ENCODE peak calls at places on chromosomes 11 and 22, in four cellular contexts. K is AG04450, S is mucosa of descending colon, N is mammary epithelial cell. R is an unnamed sample.

GRCh38 chr11:95531116-95531515 is 258.5 kb downstream of the FAM76B start:
- DNase-seq in K (no peak), S (no peak), N (no peak), R (no peak)

GRCh38 chr22:20456064-20456721 is 18.6 kb upstream of the SCARF2 start:
- DNase-seq in K (peak), S (peak), N (peak), R (peak)

GRCh38 chr22:30873661-30874060 is 94.9 kb downstream of the MORC2 start:
- DNase-seq in K (no peak), S (no peak), N (no peak), R (no peak)

GRCh38 chr22:43014062-43014875 is 680 bp downstream of the PACSIN2 start:
- DNase-seq in K (no peak), S (peak), N (no peak), R (no peak)

GRCh38 chr11:116046127-116046526 is 541.9 kb upstream of the CADM1 start:
- DNase-seq in K (no peak), S (no peak), N (no peak), R (no peak)

GRCh38 chr22:47918276-47918928 is 1156.0 kb downstream of the TBC1D22A start:
- DNase-seq in K (no peak), S (no peak), N (no peak), R (no peak)

GRCh38 chr11:47376543-47377371 is 1.6 kb downstream of the SPI1 start:
- DNase-seq in K (no peak), S (peak), N (no peak), R (no peak)

GRCh38 chr11:47507868-47508594 is 44.9 kb downstream of the CELF1 start:
- DNase-seq in K (no peak), S (no peak), N (no peak), R (no peak)

GRCh38 chr11:117231637-117232021 is 244 bp downstream of the PCSK7 start:
- DNase-seq in K (no peak), S (no peak), N (no peak), R (no peak)

GRCh38 chr11:115242982-115243381 is 261.2 kb downstream of the CADM1 start:
- DNase-seq in K (no peak), S (no peak), N (no peak), R (no peak)

GRCh38 chr11:1628506-1629325 is 859 bp upstream of the KRTAP5-5 start:
- DNase-seq in K (no peak), S (peak), N (no peak), R (no peak)

GRCh38 chr22:46547179-46547882 is 9.9 kb upstream of the CELSR1 start:
- DNase-seq in K (no peak), S (no peak), N (peak), R (peak)

GRCh38 chr22:19596680-19597398 is 72.6 kb upstream of the CLDN5 start:
- DNase-seq in K (no peak), S (no peak), N (no peak), R (no peak)

GRCh38 chr11:122751298-122752070 is 86.8 kb upstream of the CRTAM start:
- DNase-seq in K (no peak), S (no peak), N (peak), R (no peak)

GRCh38 chr11:131656179-131656838 is 285.9 kb downstream of the NTM start:
- DNase-seq in K (no peak), S (no peak), N (no peak), R (no peak)

GRCh38 chr11:116432301-116432700 is 340.5 kb downstream of the BUD13 start:
- DNase-seq in K (no peak), S (no peak), N (no peak), R (no peak)

GRCh38 chr11:12397953-12398352 is 20.6 kb downstream of the PARVA start:
- DNase-seq in K (peak), S (peak), N (no peak), R (no peak)

GRCh38 chr11:119874660-119875238 is 145.7 kb upstream of the NECTIN1 start:
- DNase-seq in K (no peak), S (no peak), N (no peak), R (no peak)

GRCh38 chr22:23119492-23120414 is 22.0 kb downstream of the RSPH14 start:
- DNase-seq in K (no peak), S (no peak), N (no peak), R (no peak)

GRCh38 chr11:26953770-26954392 is 40.0 kb upstream of the FIBIN start:
- DNase-seq in K (no peak), S (no peak), N (peak), R (no peak)

GRCh38 chr11:73059915-73060314 is 82.2 kb downstream of the FCHSD2 start:
- DNase-seq in K (no peak), S (no peak), N (peak), R (no peak)

GRCh38 chr22:40196628-40197027 is 18.9 kb downstream of the TNRC6B start:
- DNase-seq in K (peak), S (no peak), N (peak), R (no peak)

GRCh38 chr22:46360097-46360496 is 24.6 kb downstream of the TRMU start:
- DNase-seq in K (no peak), S (no peak), N (no peak), R (no peak)

GRCh38 chr22:46125816-46126770 is 24.2 kb upstream of the PPARA start:
- DNase-seq in K (no peak), S (peak), N (no peak), R (no peak)

GRCh38 chr22:47178339-47178738 is 415.9 kb downstream of the TBC1D22A start:
- DNase-seq in K (no peak), S (no peak), N (no peak), R (no peak)

GRCh38 chr11:102171101-102171500 is 60.9 kb downstream of the YAP1 start:
- DNase-seq in K (no peak), S (no peak), N (peak), R (peak)

GRCh38 chr11:117851852-117852251 is 24.6 kb downstream of the FXYD6 start:
- DNase-seq in K (no peak), S (no peak), N (no peak), R (no peak)

GRCh38 chr11:33520103-33520502 is 180.5 kb downstream of the C11orf91 start:
- DNase-seq in K (no peak), S (no peak), N (no peak), R (no peak)

GRCh38 chr11:75477614-75477935 is 44.6 kb upstream of the KLHL35 start:
- DNase-seq in K (no peak), S (no peak), N (no peak), R (no peak)

GRCh38 chr11:119942583-119943338 is 195.2 kb downstream of the TRIM29 start:
- DNase-seq in K (no peak), S (no peak), N (no peak), R (no peak)

GRCh38 chr11:4072668-4073285 is 21.8 kb upstream of the RRM1 start:
- DNase-seq in K (peak), S (peak), N (peak), R (no peak)

DNA sequence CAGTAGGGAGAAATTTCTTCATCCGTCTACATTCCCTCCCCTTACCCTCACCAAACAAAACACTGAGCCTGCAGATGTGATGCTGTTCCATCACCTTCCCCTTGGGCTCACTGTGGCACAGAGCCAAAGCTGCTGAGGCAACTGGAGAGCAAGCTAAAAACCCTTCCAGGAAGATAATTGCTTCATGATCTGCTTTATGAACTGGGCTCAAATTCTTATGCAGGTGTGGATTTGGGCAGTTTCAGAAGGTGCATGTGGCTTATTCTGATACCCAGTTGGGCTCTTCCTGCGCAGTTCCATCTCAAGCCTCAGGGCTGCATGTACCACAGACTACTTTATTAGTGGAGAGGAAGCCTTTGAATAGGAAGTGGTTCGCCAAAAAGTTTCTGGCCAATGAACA is 58.3 kb downstream of the AAMDC start:
- DNase-seq in K (peak), S (peak), N (no peak), R (no peak)
- TF ChIP-seq CTCF in K (peak), S (no peak), N (no peak), R (no peak)

GRCh38 chr11:64799256-64799924 is 3.6 kb downstream of the MAP4K2 start:
- DNase-seq in K (no peak), S (no peak), N (no peak), R (no peak)
- H3K4me3 ChIP-seq in K (no peak), S (no peak), N (no peak), R (no peak)

DNA sequence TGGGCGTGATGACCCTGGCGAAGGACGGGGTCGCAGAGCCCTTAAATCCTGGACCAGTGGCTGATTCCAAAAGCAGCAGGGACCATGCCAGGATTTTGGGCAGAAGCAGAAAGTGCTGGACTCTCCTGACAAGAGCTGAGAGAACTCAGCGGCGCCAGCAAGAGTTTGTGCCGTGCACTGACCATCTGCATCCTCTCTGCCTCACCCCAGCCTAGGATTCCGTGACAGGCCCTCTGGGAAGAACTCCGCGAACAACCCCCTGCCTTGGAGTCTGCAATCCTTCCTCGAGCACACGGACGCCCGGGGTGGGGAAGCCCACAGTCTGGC is 623 bp upstream of the NDUFV1 start:
- DNase-seq in K (no peak), S (no peak), N (no peak), R (no peak)
- TF ChIP-seq CTCF in K (no peak), S (no peak), N (no peak), R (no peak)

DNA sequence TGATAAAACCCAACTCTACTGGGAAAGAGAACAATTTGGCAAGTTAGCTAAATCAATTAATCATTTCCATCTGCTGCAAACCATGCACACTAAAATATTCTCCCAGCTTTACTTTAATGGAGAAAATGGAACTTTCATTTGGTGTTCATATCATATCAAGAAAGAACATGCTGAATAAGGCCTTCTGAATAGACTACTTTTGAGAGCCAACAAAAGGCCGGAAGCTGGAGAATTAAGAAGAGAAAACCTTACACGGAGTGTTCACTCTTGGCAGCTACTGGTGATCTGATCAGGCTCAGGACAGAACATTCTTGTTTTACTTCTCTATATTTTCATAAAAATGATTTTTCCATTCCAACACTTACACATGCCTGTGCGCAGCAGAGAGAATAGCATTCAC is 165.3 kb downstream of the TTC28 start:
- DNase-seq in K (no peak), S (no peak), N (no peak), R (no peak)
- H3K4me3 ChIP-seq in K (no peak), S (no peak), N (no peak), R (no peak)

DNA sequence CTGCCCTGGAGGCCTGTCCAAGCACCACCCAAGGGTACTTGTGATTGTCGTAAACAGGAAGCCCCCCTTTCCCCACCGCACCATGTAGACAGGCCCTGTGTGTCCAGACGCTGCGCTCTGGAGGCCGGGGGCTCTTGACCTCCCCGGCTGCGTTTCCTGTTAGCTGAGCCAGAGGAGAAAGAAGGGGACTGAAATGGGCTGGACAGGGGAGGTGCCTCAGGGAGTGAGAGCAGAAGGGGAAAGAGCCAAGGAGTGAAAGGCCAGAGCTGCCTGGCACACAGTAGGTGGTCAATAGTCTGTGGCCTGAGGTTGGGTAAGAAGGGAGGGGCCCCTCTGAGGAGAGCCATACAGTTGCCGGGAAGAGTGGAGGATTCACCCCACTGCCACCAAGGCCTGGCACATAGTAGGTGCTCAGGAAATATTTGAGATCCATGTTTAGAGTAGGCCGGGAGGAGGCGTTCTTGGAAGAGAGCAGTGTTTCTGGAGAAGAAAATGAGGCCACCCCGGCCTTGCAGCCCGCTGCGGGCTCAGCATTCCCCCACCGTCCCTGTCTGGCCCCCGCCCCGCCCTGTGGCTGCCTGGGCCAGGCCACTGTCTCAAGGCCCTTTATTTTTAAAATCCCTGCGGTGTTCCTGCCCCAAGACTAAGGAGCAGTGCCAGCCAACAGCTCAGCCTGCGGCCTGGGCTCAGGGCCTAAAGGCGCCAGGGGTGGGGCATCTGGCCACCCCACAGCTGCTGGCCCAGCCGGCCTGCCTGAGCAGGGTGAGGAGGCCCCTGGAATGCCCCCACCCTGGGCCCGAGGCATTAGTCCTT is 13.6 kb upstream of the CDC42EP1 start:
- DNase-seq in K (no peak), S (peak), N (no peak), R (no peak)
- TF ChIP-seq CTCF in K (peak), S (no peak), N (no peak), R (no peak)

GRCh38 chr11:65116370-65117205 is 913 bp downstream of the ZNHIT2 start:
- DNase-seq in K (peak), S (peak), N (peak), R (no peak)

GRCh38 chr11:65117206-65118096 is at the start of gene ZNHIT2:
- DNase-seq in K (peak), S (peak), N (peak), R (peak)

GRCh38 chr11:65120831-65121230 is 1.1 kb downstream of the FAU start:
- DNase-seq in K (no peak), S (no peak), N (no peak), R (no peak)

GRCh38 chr11:65119670-65119995 is 2.1 kb upstream of the ZNHIT2 start:
- DNase-seq in K (no peak), S (no peak), N (no peak), R (no peak)

GRCh38 chr11:65118097-65118837 is 766 bp upstream of the ZNHIT2 start:
- DNase-seq in K (no peak), S (no peak), N (no peak), R (no peak)
- H3K4me3 ChIP-seq in K (no peak), S (no peak), N (no peak), R (no peak)

GRCh38 chr22:50191041-50191740 is 5.5 kb downstream of the TRABD start:
- DNase-seq in K (no peak), S (peak), N (no peak), R (no peak)

GRCh38 chr22:50190182-50190951 is 4.7 kb downstream of the TRABD start:
- DNase-seq in K (no peak), S (peak), N (peak), R (peak)

GRCh38 chr22:50192825-50193204 is 7.1 kb downstream of the TRABD start:
- DNase-seq in K (no peak), S (no peak), N (no peak), R (no peak)

GRCh38 chr22:50193621-50194020 is 7.2 kb upstream of the SELENOO start:
- DNase-seq in K (no peak), S (no peak), N (no peak), R (no peak)

DNA sequence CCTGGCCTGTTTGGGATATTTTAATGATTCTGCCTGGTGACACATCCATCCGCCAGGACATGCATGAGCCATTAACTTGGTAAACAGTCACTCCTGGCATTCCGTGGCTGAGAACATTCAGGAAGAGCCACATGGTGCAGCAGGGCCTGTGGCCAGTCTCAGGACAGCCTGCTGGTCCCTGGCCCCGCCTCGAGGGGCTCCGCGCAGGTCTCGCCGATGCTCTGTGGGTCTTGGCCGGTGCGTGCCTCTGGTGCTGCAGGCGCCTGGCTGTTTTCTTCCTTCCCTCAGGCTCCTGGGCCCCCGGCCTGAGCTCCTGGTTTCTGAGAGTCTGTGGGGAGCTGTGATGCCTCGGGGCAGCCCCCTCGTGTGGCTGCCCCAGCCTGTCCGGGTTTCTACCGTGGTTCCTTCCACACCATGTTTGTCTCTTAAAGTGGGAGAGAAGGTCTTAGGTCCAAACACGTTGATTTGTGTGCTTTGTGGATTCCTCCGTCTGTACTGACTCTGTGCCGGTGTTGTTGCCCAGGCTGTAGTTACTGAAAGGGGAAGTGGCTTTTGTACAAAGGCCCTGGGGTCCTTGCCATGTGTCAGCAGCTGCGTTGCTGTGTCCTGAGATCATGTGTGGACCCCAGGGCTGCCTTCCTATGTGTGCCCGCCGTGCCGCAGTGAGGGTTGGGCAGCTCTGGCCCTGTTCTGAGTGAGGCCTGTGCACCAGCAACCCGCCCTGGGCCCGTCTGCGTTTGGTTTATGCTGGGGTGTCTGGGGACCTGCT is 6.5 kb downstream of the TRABD start:
- DNase-seq in K (no peak), S (no peak), N (peak), R (no peak)
- TF ChIP-seq CTCF in K (no peak), S (no peak), N (no peak), R (no peak)